ENCODE peak calls at places on chromosomes 13 and 19, in four cellular contexts. One of them, this sample, is unnamed. For H3K27me3 and H3K4me1, the result is how much of the 10 kb centered on the place peaks cover.

GRCh38 chr19:24055548-24055947 is 31.4 kb upstream of the ZNF254 start:
- DNase-seq in adrenal gland: no peak
- DNase-seq in heart right ventricle: no peak
- DNase-seq in effector memory CD4-positive, alpha-beta T cell: no peak
- DNase-seq in this sample: no peak

GRCh38 chr19:12946092-12946845 is 607 bp downstream of the RAD23A start:
- DNase-seq in heart right ventricle: peak
- DNase-seq in adrenal gland: peak
- DNase-seq in effector memory CD4-positive, alpha-beta T cell: peak
- DNase-seq in this sample: peak

GRCh38 chr13:50319603-50320296 is 304.5 kb downstream of the KCNRG start:
- DNase-seq in effector memory CD4-positive, alpha-beta T cell: no peak
- DNase-seq in adrenal gland: no peak
- DNase-seq in heart right ventricle: peak
- DNase-seq in this sample: no peak

GRCh38 chr19:2337329-2337707 is 8.8 kb downstream of the SPPL2B start:
- DNase-seq in effector memory CD4-positive, alpha-beta T cell: no peak
- DNase-seq in heart right ventricle: no peak
- DNase-seq in adrenal gland: peak
- DNase-seq in this sample: peak

GRCh38 chr13:73337511-73337910 is 278.7 kb downstream of the KLF5 start:
- DNase-seq in adrenal gland: no peak
- DNase-seq in heart right ventricle: no peak
- DNase-seq in effector memory CD4-positive, alpha-beta T cell: no peak
- DNase-seq in this sample: no peak

GRCh38 chr19:55590109-55590508 is 9.2 kb downstream of the FIZ1 start:
- DNase-seq in heart right ventricle: no peak
- DNase-seq in adrenal gland: no peak
- DNase-seq in effector memory CD4-positive, alpha-beta T cell: no peak
- DNase-seq in this sample: no peak

GRCh38 chr19:38417544-38418506 is 8.2 kb downstream of the RASGRP4 start:
- DNase-seq in heart right ventricle: peak
- DNase-seq in adrenal gland: peak
- DNase-seq in effector memory CD4-positive, alpha-beta T cell: peak
- DNase-seq in this sample: peak

GRCh38 chr19:51470966-51471365 is 7.4 kb upstream of the CEACAM18 start:
- DNase-seq in adrenal gland: no peak
- DNase-seq in heart right ventricle: no peak
- DNase-seq in effector memory CD4-positive, alpha-beta T cell: no peak
- DNase-seq in this sample: no peak

GRCh38 chr19:58203814-58204475 is 21.1 kb downstream of the ZNF274 start:
- DNase-seq in adrenal gland: no peak
- DNase-seq in effector memory CD4-positive, alpha-beta T cell: no peak
- DNase-seq in heart right ventricle: no peak
- DNase-seq in this sample: no peak

GRCh38 chr13:63167699-63168337 is 1752.2 kb upstream of the PCDH20 start:
- DNase-seq in heart right ventricle: no peak
- DNase-seq in effector memory CD4-positive, alpha-beta T cell: no peak
- DNase-seq in adrenal gland: no peak
- DNase-seq in this sample: no peak

GRCh38 chr19:46755077-46755852 is 9.0 kb upstream of the STRN4 start:
- DNase-seq in heart right ventricle: no peak
- DNase-seq in effector memory CD4-positive, alpha-beta T cell: no peak
- DNase-seq in adrenal gland: peak
- DNase-seq in this sample: no peak

GRCh38 chr13:64538711-64539110 is 2691.4 kb downstream of the PCDH9 start:
- DNase-seq in adrenal gland: no peak
- DNase-seq in heart right ventricle: no peak
- DNase-seq in effector memory CD4-positive, alpha-beta T cell: no peak
- DNase-seq in this sample: no peak

GRCh38 chr13:66353664-66354063 is 876.5 kb downstream of the PCDH9 start:
- DNase-seq in adrenal gland: no peak
- DNase-seq in effector memory CD4-positive, alpha-beta T cell: no peak
- DNase-seq in heart right ventricle: no peak
- DNase-seq in this sample: no peak

GRCh38 chr19:38666662-38667448 is 19.4 kb downstream of the ACTN4 start:
- DNase-seq in adrenal gland: peak
- DNase-seq in effector memory CD4-positive, alpha-beta T cell: no peak
- DNase-seq in heart right ventricle: peak
- DNase-seq in this sample: no peak

GRCh38 chr13:24267283-24267682 is 42.1 kb upstream of the C1QTNF9 start:
- DNase-seq in effector memory CD4-positive, alpha-beta T cell: peak
- DNase-seq in heart right ventricle: peak
- DNase-seq in adrenal gland: peak
- DNase-seq in this sample: no peak

GRCh38 chr19:12603714-12604113 is 6.9 kb downstream of the ZNF490 start:
- DNase-seq in heart right ventricle: no peak
- DNase-seq in effector memory CD4-positive, alpha-beta T cell: no peak
- DNase-seq in adrenal gland: no peak
- DNase-seq in this sample: no peak

GRCh38 chr19:47157455-47158321 is 27.1 kb downstream of the SAE1 start:
- DNase-seq in heart right ventricle: peak
- DNase-seq in effector memory CD4-positive, alpha-beta T cell: peak
- DNase-seq in adrenal gland: peak
- DNase-seq in this sample: no peak

GRCh38 chr19:42090687-42091086 is 14.7 kb downstream of the ZNF574 start:
- DNase-seq in effector memory CD4-positive, alpha-beta T cell: no peak
- DNase-seq in heart right ventricle: no peak
- DNase-seq in adrenal gland: no peak
- DNase-seq in this sample: no peak

GRCh38 chr19:768424-768823 is 17.5 kb downstream of the MISP start:
- DNase-seq in heart right ventricle: no peak
- DNase-seq in adrenal gland: no peak
- DNase-seq in effector memory CD4-positive, alpha-beta T cell: no peak
- DNase-seq in this sample: no peak

DNA sequence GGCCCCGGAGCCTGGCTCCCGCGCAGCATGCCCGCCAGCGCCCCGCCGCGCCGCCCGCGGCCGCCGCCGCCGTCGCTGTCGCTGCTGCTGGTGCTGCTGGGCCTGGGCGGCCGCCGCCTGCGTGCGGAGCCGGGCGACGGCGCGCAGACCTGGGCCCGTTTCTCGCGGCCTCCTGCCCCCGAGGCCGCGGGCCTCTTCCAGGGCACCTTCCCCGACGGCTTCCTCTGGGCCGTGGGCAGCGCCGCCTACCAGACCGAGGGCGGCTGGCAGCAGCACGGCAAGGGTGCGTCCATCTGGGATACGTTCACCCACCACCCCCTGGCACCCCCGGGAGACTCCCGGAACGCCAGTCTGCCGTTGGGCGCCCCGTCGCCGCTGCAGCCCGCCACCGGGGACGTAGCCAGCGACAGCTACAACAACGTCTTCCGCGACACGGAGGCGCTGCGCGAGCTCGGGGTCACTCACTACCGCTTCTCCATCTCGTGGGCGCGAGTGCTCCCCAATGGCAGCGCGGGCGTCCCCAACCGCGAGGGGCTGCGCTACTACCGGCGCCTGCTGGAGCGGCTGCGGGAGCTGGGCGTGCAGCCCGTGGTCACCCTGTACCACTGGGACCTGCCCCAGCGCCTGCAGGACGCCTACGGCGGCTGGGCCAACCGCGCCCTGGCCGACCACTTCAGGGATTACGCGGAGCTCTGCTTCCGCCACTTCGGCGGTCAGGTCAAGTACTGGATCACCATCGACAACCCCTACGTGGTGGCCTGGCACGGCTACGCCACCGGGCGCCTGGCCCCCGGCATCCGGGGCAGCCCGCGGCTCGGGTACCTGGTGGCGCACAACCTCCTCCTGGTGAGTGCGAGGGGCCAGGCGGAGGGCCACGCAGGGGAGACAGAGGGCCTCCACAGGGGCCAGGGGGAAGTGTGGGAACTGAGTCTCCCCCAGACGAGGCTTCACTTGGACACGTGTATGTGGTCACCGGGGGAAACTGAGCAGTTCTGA is at the start of gene KL:
- DNase-seq in adrenal gland: peak
- DNase-seq in effector memory CD4-positive, alpha-beta T cell: no peak
- DNase-seq in heart right ventricle: peak
- DNase-seq in this sample: peak
- H3K4me3 ChIP-seq in adrenal gland: no peak
- H3K4me3 ChIP-seq in effector memory CD4-positive, alpha-beta T cell: no peak
- H3K4me3 ChIP-seq in heart right ventricle: peak
- H3K4me3 ChIP-seq in this sample: peak

GRCh38 chr13:40180776-40181175 is 485.7 kb downstream of the FOXO1 start:
- DNase-seq in heart right ventricle: no peak
- DNase-seq in effector memory CD4-positive, alpha-beta T cell: no peak
- DNase-seq in adrenal gland: no peak
- DNase-seq in this sample: no peak
- H3K27me3 ChIP-seq in heart right ventricle: under half
- H3K27me3 ChIP-seq in effector memory CD4-positive, alpha-beta T cell: under half
- H3K27me3 ChIP-seq in adrenal gland: under half
- H3K27me3 ChIP-seq in this sample: under half

DNA sequence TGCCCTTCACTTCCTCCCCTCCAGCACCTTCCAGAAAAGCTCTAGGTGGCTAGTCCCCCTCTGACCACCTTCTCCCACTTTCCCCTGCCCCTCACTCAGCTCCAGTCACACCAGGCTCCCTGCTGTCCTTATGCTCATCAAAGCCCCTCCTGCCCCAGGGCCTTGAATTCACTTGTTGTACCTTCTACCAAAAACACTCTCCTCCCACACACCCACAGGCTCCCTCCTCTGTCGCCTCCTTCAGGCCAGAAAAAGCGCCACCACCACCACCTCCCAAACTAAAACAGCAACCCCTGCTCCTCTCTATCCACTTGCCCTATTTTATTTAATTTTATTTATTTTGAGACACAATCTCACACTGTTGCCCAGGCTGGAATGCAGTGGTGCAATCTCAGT is 4.8 kb upstream of the CEACAM16 start:
- DNase-seq in effector memory CD4-positive, alpha-beta T cell: no peak
- DNase-seq in adrenal gland: no peak
- DNase-seq in heart right ventricle: no peak
- DNase-seq in this sample: no peak
- H3K4me1 ChIP-seq in effector memory CD4-positive, alpha-beta T cell: under half
- H3K4me1 ChIP-seq in adrenal gland: under half
- H3K4me1 ChIP-seq in heart right ventricle: under half
- H3K4me1 ChIP-seq in this sample: under half

GRCh38 chr19:15108845-15109767 is 1.9 kb downstream of the SYDE1 start:
- DNase-seq in adrenal gland: no peak
- DNase-seq in heart right ventricle: no peak
- DNase-seq in effector memory CD4-positive, alpha-beta T cell: no peak
- DNase-seq in this sample: no peak
- H3K4me3 ChIP-seq in adrenal gland: no peak
- H3K4me3 ChIP-seq in heart right ventricle: peak
- H3K4me3 ChIP-seq in effector memory CD4-positive, alpha-beta T cell: no peak
- H3K4me3 ChIP-seq in this sample: no peak

DNA sequence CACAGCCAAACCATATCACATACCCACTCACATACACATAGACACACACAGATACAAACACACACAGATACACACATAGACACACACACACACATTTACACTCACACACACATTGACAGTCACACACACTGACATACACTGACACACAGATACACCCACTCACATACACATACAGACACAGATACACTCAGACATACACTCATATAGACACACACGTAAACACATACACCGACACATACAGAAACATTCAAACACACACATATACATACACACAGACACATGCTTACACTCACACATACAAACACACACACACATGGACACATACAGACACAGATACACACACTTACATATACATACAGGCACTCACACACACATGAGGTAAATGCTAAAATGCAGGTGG is 30.2 kb downstream of the GJA3 start:
- DNase-seq in effector memory CD4-positive, alpha-beta T cell: no peak
- DNase-seq in heart right ventricle: no peak
- DNase-seq in adrenal gland: no peak
- DNase-seq in this sample: no peak
- H3K27me3 ChIP-seq in effector memory CD4-positive, alpha-beta T cell: under half
- H3K27me3 ChIP-seq in heart right ventricle: under half
- H3K27me3 ChIP-seq in adrenal gland: under half
- H3K27me3 ChIP-seq in this sample: under half

GRCh38 chr19:5988520-5989387 is 10.8 kb upstream of the RANBP3 start:
- DNase-seq in adrenal gland: no peak
- DNase-seq in effector memory CD4-positive, alpha-beta T cell: no peak
- DNase-seq in heart right ventricle: no peak
- DNase-seq in this sample: no peak

GRCh38 chr19:5987077-5987818 is 9.3 kb upstream of the RANBP3 start:
- DNase-seq in effector memory CD4-positive, alpha-beta T cell: peak
- DNase-seq in heart right ventricle: peak
- DNase-seq in adrenal gland: peak
- DNase-seq in this sample: peak

GRCh38 chr19:5983367-5983955 is 5.5 kb upstream of the RANBP3 start:
- DNase-seq in heart right ventricle: no peak
- DNase-seq in adrenal gland: no peak
- DNase-seq in effector memory CD4-positive, alpha-beta T cell: no peak
- DNase-seq in this sample: no peak

GRCh38 chr19:5989388-5990074 is 11.6 kb upstream of the RANBP3 start:
- DNase-seq in effector memory CD4-positive, alpha-beta T cell: no peak
- DNase-seq in heart right ventricle: no peak
- DNase-seq in adrenal gland: no peak
- DNase-seq in this sample: no peak

GRCh38 chr19:5985098-5985783 is 7.3 kb upstream of the RANBP3 start:
- DNase-seq in heart right ventricle: no peak
- DNase-seq in effector memory CD4-positive, alpha-beta T cell: no peak
- DNase-seq in adrenal gland: peak
- DNase-seq in this sample: no peak
- H3K4me1 ChIP-seq in heart right ventricle: under half
- H3K4me1 ChIP-seq in effector memory CD4-positive, alpha-beta T cell: under half
- H3K4me1 ChIP-seq in adrenal gland: under half
- H3K4me1 ChIP-seq in this sample: under half

DNA sequence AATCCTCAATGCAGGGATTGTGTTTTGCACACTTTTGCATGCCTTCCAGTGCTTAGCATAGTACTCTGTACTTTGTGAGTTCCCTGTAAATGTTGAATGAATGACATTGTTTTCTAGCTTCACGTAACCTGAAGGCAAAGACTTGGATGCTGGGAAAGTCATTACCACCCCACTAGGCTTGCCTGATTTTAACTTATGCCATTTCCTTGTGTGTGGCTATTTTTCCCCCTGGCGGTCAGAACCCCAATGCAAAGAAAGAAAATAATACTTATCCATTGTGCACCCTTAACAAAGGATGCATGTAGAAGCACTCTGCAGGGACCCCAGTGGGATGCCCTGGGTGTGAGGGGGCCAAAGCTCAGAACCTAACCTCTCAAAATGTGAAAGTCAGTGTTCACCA is 1.2 kb upstream of the ENOX1 start:
- DNase-seq in adrenal gland: no peak
- DNase-seq in effector memory CD4-positive, alpha-beta T cell: no peak
- DNase-seq in heart right ventricle: no peak
- DNase-seq in this sample: peak
- H3K4me3 ChIP-seq in adrenal gland: no peak
- H3K4me3 ChIP-seq in effector memory CD4-positive, alpha-beta T cell: no peak
- H3K4me3 ChIP-seq in heart right ventricle: no peak
- H3K4me3 ChIP-seq in this sample: peak

GRCh38 chr13:26021516-26021915 is 30.3 kb downstream of the SHISA2 start:
- DNase-seq in effector memory CD4-positive, alpha-beta T cell: no peak
- DNase-seq in adrenal gland: no peak
- DNase-seq in heart right ventricle: no peak
- DNase-seq in this sample: no peak
- H3K27me3 ChIP-seq in effector memory CD4-positive, alpha-beta T cell: under half
- H3K27me3 ChIP-seq in adrenal gland: under half
- H3K27me3 ChIP-seq in heart right ventricle: under half
- H3K27me3 ChIP-seq in this sample: under half